ENCODE peak calls at places on chromosomes 7 and 10, in eight cellular contexts. S is GM06990, B is GM03348, U is left cardiac atrium, Y is cardiac muscle cell, E is neural crest cell, Z is NCI-H2029 treated with DMSO at 0.1 percent for 48 hours, P is NCI-H774. G is an unnamed sample.

GRCh38 chr10:132942101-132942739 is at the start of gene CFAP46:
- DNase-seq in P (no peak), Z (no peak), E (peak; percentile 71), U (peak; percentile 84), S (peak; percentile 57), Y (peak; percentile 91), B (peak; percentile 71), G (no peak)

GRCh38 chr10:71990706-71991269 is 26.6 kb downstream of the CHST3 start:
- DNase-seq in Y (no peak), Z (no peak), E (no peak), P (no peak), S (no peak), B (no peak), U (no peak), G (no peak)

GRCh38 chr10:23198940-23199767 is 7.0 kb downstream of the PTF1A start:
- DNase-seq in S (peak; percentile 29), B (no peak), Z (no peak), P (peak; percentile 64), Y (no peak), U (no peak), E (no peak), G (no peak)

GRCh38 chr7:100007887-100008286 is 7.5 kb upstream of the ZKSCAN1 start:
- DNase-seq in Z (no peak), P (peak; percentile 19), S (no peak), Y (no peak), U (no peak), E (no peak), B (no peak), G (no peak)

GRCh38 chr7:139709460-139709859 is 68.3 kb downstream of the HIPK2 start:
- DNase-seq in Y (no peak), U (no peak), P (no peak), E (no peak), B (peak; percentile 89), S (no peak), Z (no peak), G (no peak)

GRCh38 chr10:87590705-87591588 is 68.7 kb upstream of the PAPSS2 start:
- DNase-seq in S (no peak), E (no peak), Y (no peak), U (no peak), Z (no peak), B (no peak), P (no peak), G (no peak)

GRCh38 chr10:88952647-88953111 is at the start of gene ACTA2:
- DNase-seq in U (peak; percentile 56), Y (peak; percentile 68), E (no peak), B (peak; percentile 65), Z (no peak), P (no peak), S (no peak), G (no peak)

GRCh38 chr10:22016046-22016705 is 12.6 kb upstream of the DNAJC1 start:
- DNase-seq in S (no peak), B (no peak), U (no peak), E (no peak), Z (no peak), Y (no peak), P (no peak), G (peak; percentile 26)

GRCh38 chr10:70145666-70146488 is 623 bp downstream of the TYSND1 start:
- DNase-seq in U (peak; percentile 77), B (peak; percentile 77), Y (peak; percentile 73), Z (no peak), S (peak; percentile 86), P (peak; percentile 28), E (peak; percentile 64), G (peak; percentile 16)

GRCh38 chr10:20596065-20596760 is 300.9 kb downstream of the NEBL start:
- DNase-seq in Y (no peak), P (no peak), Z (no peak), U (no peak), B (no peak), E (no peak), S (no peak), G (no peak)

GRCh38 chr10:46068905-46069304 is 22.8 kb upstream of the MSMB start:
- DNase-seq in U (no peak), S (no peak), P (no peak), B (no peak), Z (no peak), E (no peak), Y (no peak), G (no peak)

GRCh38 chr7:56023500-56023899 is 27.7 kb downstream of the PSPH start:
- DNase-seq in E (no peak), Y (no peak), U (no peak), Z (no peak), B (no peak), S (no peak), P (no peak), G (no peak)

GRCh38 chr10:47351899-47352815 is 4.0 kb downstream of the RBP3 start:
- DNase-seq in S (no peak), U (no peak), P (no peak), E (no peak), Z (no peak), B (no peak), Y (no peak), G (no peak)

GRCh38 chr7:101308245-101309085 is 13.1 kb downstream of the IFT22 start:
- DNase-seq in U (peak; percentile 58), E (peak; percentile 49), Z (no peak), B (peak; percentile 46), S (peak; percentile 43), P (peak; percentile 21), Y (peak; percentile 72), G (no peak)

GRCh38 chr7:76217942-76218566 is 16.4 kb downstream of the SRRM3 start:
- DNase-seq in Y (no peak), E (no peak), U (no peak), Z (no peak), B (no peak), P (no peak), S (no peak), G (no peak)

GRCh38 chr10:96254976-96255375 is 16.4 kb downstream of the BLNK start:
- DNase-seq in Z (no peak), Y (no peak), P (no peak), B (no peak), S (no peak), E (no peak), U (no peak), G (no peak)

GRCh38 chr10:76177945-76178344 is 746.5 kb downstream of the LRMDA start:
- DNase-seq in B (no peak), E (no peak), Y (no peak), U (no peak), S (no peak), Z (no peak), P (no peak), G (no peak)